ENCODE peak calls at places on chromosomes 3 and 15, in seven cellular contexts. Y is A172; X is stimulated activated CD4-positive, alpha-beta T cell treated with anti-CD3 and anti-CD28 coated beads, Interleukin-4, amount 100 ng/mL, for 1 hour; E is NCI-H187; C is caudate nucleus; Z is NCI-H345; I is astrocyte of the spinal cord. D is an unnamed sample.

GRCh38 chr3:45906681-45907220 is 20.4 kb downstream of the CCR9 start:
- DNase-seq in E (no peak), I (peak; percentile 56), C (no peak), Y (peak; percentile 34), Z (no peak), X (no peak), D (peak; percentile 48)

GRCh38 chr3:173902866-173903265 is 505.3 kb downstream of the NLGN1 start:
- DNase-seq in Y (no peak), Z (no peak), E (no peak), I (no peak), X (no peak), C (no peak), D (no peak)

GRCh38 chr3:189119947-189120346 is 51.8 kb upstream of the TPRG1 start:
- DNase-seq in E (no peak), Y (no peak), I (no peak), X (no peak), Z (no peak), C (no peak), D (no peak)

GRCh38 chr15:44441095-44441501 is 13.7 kb downstream of the CTDSPL2 start:
- DNase-seq in C (no peak), Y (no peak), Z (no peak), I (no peak), E (no peak), X (no peak), D (no peak)

GRCh38 chr3:14221902-14222301 is 43.3 kb downstream of the LSM3 start:
- DNase-seq in E (no peak), C (no peak), X (no peak), Y (no peak), Z (no peak), I (no peak), D (no peak)

GRCh38 chr3:25293736-25294135 is 134.3 kb upstream of the RARB start:
- DNase-seq in I (no peak), Y (no peak), Z (no peak), E (no peak), X (no peak), C (no peak), D (no peak)

GRCh38 chr3:53834429-53835095 is 11.7 kb downstream of the CHDH start:
- DNase-seq in Y (no peak), I (no peak), C (no peak), X (no peak), E (no peak), Z (no peak), D (no peak)

GRCh38 chr3:108036984-108037741 is 53.7 kb downstream of the CD47 start:
- DNase-seq in E (no peak), Y (peak; percentile 12), X (no peak), Z (peak; percentile 1), C (no peak), I (peak; percentile 9), D (peak; percentile 3)

GRCh38 chr3:8386221-8386620 is 115.4 kb upstream of the LMCD1 start:
- DNase-seq in Z (no peak), C (no peak), Y (no peak), I (peak; percentile 14), X (no peak), E (no peak), D (peak; percentile 5)

GRCh38 chr15:68252925-68253534 is 23.5 kb upstream of the CLN6 start:
- DNase-seq in Y (peak; percentile 66), E (no peak), I (peak; percentile 84), C (no peak), X (no peak), Z (peak; percentile 47), D (peak; percentile 54)

GRCh38 chr15:63490345-63491034 is 13.9 kb upstream of the USP3 start:
- DNase-seq in Z (peak; percentile 89), I (no peak), C (no peak), Y (no peak), X (no peak), E (no peak), D (no peak)

D was measured in skeletal muscle cell.